ENCODE peak calls at places on chromosome 3, in ten cellular contexts. C is mesenchymal stem cell, R is mammary epithelial cell, I is ovary, D is suprapubic skin, Q is PC-3, M is heart right ventricle, Z is ascending aorta, U is right atrium auricular region, G is upper lobe of right lung. S is an unnamed sample.
A peak's percentile ranks its signal among the peaks of the same experiment; 100 is the strongest.

GRCh38 chr3:63976166-63976861 is 47.0 kb downstream of the PSMD6 start:
- DNase-seq in C (peak; percentile 94), R (peak; percentile 93), I (no peak), D (no peak), Q (peak; percentile 47), M (no peak), Z (no peak), U (no peak), G (no peak), S (no peak)

GRCh38 chr3:62159693-62160092 is 213.7 kb downstream of the FEZF2 start:
- DNase-seq in C (no peak), R (no peak), I (peak; percentile 58), D (peak; percentile 84), Q (no peak), M (peak; percentile 64), Z (peak; percentile 93), U (peak; percentile 91), G (no peak), S (no peak)

GRCh38 chr3:114994554-114995341 is 152.3 kb downstream of the ZBTB20 start:
- DNase-seq in C (no peak), R (no peak), I (no peak), D (no peak), Q (no peak), M (no peak), Z (no peak), U (no peak), G (no peak), S (no peak)

GRCh38 chr3:147680820-147681488 is 271.8 kb downstream of the ZIC1 start:
- DNase-seq in C (no peak), R (no peak), I (no peak), D (no peak), Q (no peak), M (peak; percentile 56), Z (no peak), U (peak; percentile 66), G (no peak), S (no peak)

GRCh38 chr3:22792533-22792932 is 410.6 kb upstream of the UBE2E2 start:
- DNase-seq in C (no peak), R (no peak), I (no peak), D (no peak), Q (no peak), M (no peak), Z (no peak), U (no peak), G (no peak), S (no peak)

GRCh38 chr3:156553705-156554356 is 1.1 kb downstream of the SSR3 start:
- DNase-seq in C (peak; percentile 85), R (peak; percentile 54), I (no peak), D (no peak), Q (peak; percentile 42), M (no peak), Z (no peak), U (no peak), G (no peak), S (no peak)

GRCh38 chr3:127228866-127229265 is 35.9 kb downstream of the PRR23E start:
- DNase-seq in C (no peak), R (no peak), I (no peak), D (no peak), Q (no peak), M (no peak), Z (no peak), U (no peak), G (no peak), S (no peak)

GRCh38 chr3:114687157-114687556 is 393.3 kb downstream of the TIGIT start:
- DNase-seq in C (no peak), R (no peak), I (no peak), D (no peak), Q (no peak), M (no peak), Z (no peak), U (no peak), G (no peak), S (no peak)

GRCh38 chr3:171967137-171967783 is 72.1 kb upstream of the FNDC3B start:
- DNase-seq in C (peak; percentile 98), R (peak; percentile 62), I (no peak), D (no peak), Q (peak; percentile 82), M (no peak), Z (no peak), U (no peak), G (no peak), S (no peak)

GRCh38 chr3:52208556-52208955 is 10.6 kb downstream of the ALAS1 start:
- DNase-seq in C (no peak), R (no peak), I (no peak), D (no peak), Q (no peak), M (no peak), Z (no peak), U (no peak), G (no peak), S (no peak)

GRCh38 chr3:27637346-27638000 is 84.7 kb downstream of the EOMES start:
- DNase-seq in C (no peak), R (no peak), I (no peak), D (no peak), Q (no peak), M (no peak), Z (peak; percentile 90), U (no peak), G (no peak), S (no peak)

GRCh38 chr3:27630892-27631291 is 91.2 kb downstream of the EOMES start:
- DNase-seq in C (peak; percentile 36), R (peak; percentile 63), I (no peak), D (no peak), Q (peak; percentile 80), M (no peak), Z (no peak), U (no peak), G (no peak), S (no peak)

GRCh38 chr3:27629381-27629780 is 92.7 kb downstream of the EOMES start:
- DNase-seq in C (no peak), R (no peak), I (no peak), D (no peak), Q (peak; percentile 34), M (no peak), Z (no peak), U (no peak), G (no peak), S (no peak)

GRCh38 chr3:27632431-27633223 is 89.5 kb downstream of the EOMES start:
- DNase-seq in C (no peak), R (peak; percentile 60), I (peak; percentile 49), D (no peak), Q (peak; percentile 32), M (peak; percentile 57), Z (peak; percentile 78), U (no peak), G (peak; percentile 81), S (no peak)

GRCh38 chr3:27633224-27633545 is 88.9 kb downstream of the EOMES start:
- DNase-seq in C (no peak), R (no peak), I (no peak), D (no peak), Q (peak; percentile 46), M (no peak), Z (peak; percentile 72), U (no peak), G (no peak), S (no peak)
- H3K27ac ChIP-seq in C (no peak overlapping the region), R (no peak overlapping the region), I (peak overlapping the region; percentile 74), D (peak overlapping the region; percentile 79), Q (peak overlapping the region; percentile 65), M (peak overlapping the region; percentile 88), Z (peak overlapping the region; percentile 84), U (peak overlapping the region; percentile 74), G (peak overlapping the region; percentile 80), S (peak overlapping the region; percentile 82)

GRCh38 chr3:119810018-119810435 is 28.1 kb downstream of the NR1I2 start:
- DNase-seq in C (no peak), R (peak; percentile 19), I (no peak), D (no peak), Q (no peak), M (peak; percentile 31), Z (no peak), U (no peak), G (peak; percentile 77), S (no peak)
- H3K27ac ChIP-seq in C (no peak overlapping the region), R (no peak overlapping the region), I (no peak overlapping the region), D (no peak overlapping the region), Q (no peak overlapping the region), M (no peak overlapping the region), Z (no peak overlapping the region), U (no peak overlapping the region), G (no peak overlapping the region), S (no peak overlapping the region)

GRCh38 chr3:16723994-16724393 is 118.8 kb upstream of the DAZL start:
- DNase-seq in C (peak; percentile 15), R (peak; percentile 30), I (no peak), D (no peak), Q (peak; percentile 62), M (no peak), Z (no peak), U (no peak), G (no peak), S (no peak)

GRCh38 chr3:16728762-16729745 is 123.8 kb upstream of the DAZL start:
- DNase-seq in C (no peak), R (peak; percentile 43), I (no peak), D (no peak), Q (peak; percentile 90), M (no peak), Z (no peak), U (no peak), G (no peak), S (no peak)

GRCh38 chr3:16721494-16721893 is 116.3 kb upstream of the DAZL start:
- DNase-seq in C (no peak), R (no peak), I (no peak), D (no peak), Q (no peak), M (no peak), Z (no peak), U (no peak), G (no peak), S (no peak)

GRCh38 chr3:16720367-16720766 is 115.1 kb upstream of the DAZL start:
- DNase-seq in C (no peak), R (no peak), I (no peak), D (no peak), Q (no peak), M (no peak), Z (no peak), U (no peak), G (no peak), S (no peak)

GRCh38 chr3:16724487-16724886 is 119.3 kb upstream of the DAZL start:
- DNase-seq in C (no peak), R (no peak), I (no peak), D (no peak), Q (no peak), M (no peak), Z (no peak), U (no peak), G (no peak), S (no peak)
- H3K27ac ChIP-seq in C (no peak overlapping the region), R (no peak overlapping the region), I (no peak overlapping the region), D (no peak overlapping the region), Q (no peak overlapping the region), M (peak overlapping the region; percentile 54), Z (no peak overlapping the region), U (no peak overlapping the region), G (no peak overlapping the region), S (no peak overlapping the region)

GRCh38 chr3:178325330-178325729 is 210.9 kb upstream of the KCNMB2 start:
- DNase-seq in C (peak; percentile 57), R (no peak), I (no peak), D (no peak), Q (peak; percentile 61), M (no peak), Z (no peak), U (no peak), G (no peak), S (no peak)
- H3K27ac ChIP-seq in C (no peak overlapping the region), R (no peak overlapping the region), I (no peak overlapping the region), D (no peak overlapping the region), Q (no peak overlapping the region), M (peak overlapping the region; percentile 43), Z (no peak overlapping the region), U (no peak overlapping the region), G (no peak overlapping the region), S (no peak overlapping the region)

GRCh38 chr3:66493464-66494099 is 7.2 kb downstream of the LRIG1 start:
- DNase-seq in C (no peak), R (no peak), I (no peak), D (no peak), Q (no peak), M (no peak), Z (no peak), U (no peak), G (no peak), S (no peak)
- H3K27ac ChIP-seq in C (no peak overlapping the region), R (no peak overlapping the region), I (no peak overlapping the region), D (peak overlapping the region; percentile 71), Q (no peak overlapping the region), M (peak overlapping the region; percentile 63), Z (peak overlapping the region; percentile 92), U (peak overlapping the region; percentile 95), G (peak overlapping the region; percentile 63), S (no peak overlapping the region)